ENCODE peak calls at places on chromosome X, in six cellular contexts. A is HepG2, M is WTC11, X is H1, H is K562, F is GM23338. C is an unnamed sample.

GRCh38 chrX:11337292-11338009 is 44.2 kb downstream of the AMELX start:
- DNase-seq in A (no peak), M (no peak), X (no peak), H (no peak), F (no peak), C (no peak)

GRCh38 chrX:31209005-31209612 is 137.3 kb upstream of the FTHL17 start:
- DNase-seq in A (no peak), M (no peak), X (no peak), H (no peak), F (no peak), C (no peak)

GRCh38 chrX:69503228-69503834 is 795 bp upstream of the NALF2 start:
- DNase-seq in A (peak), M (no peak), X (no peak), H (no peak), F (peak), C (no peak)

GRCh38 chrX:123361371-123361770 is 177.3 kb downstream of the GRIA3 start:
- DNase-seq in A (no peak), M (no peak), X (no peak), H (no peak), F (peak), C (no peak)

GRCh38 chrX:48574270-48575266 is at the start of gene RBM3:
- DNase-seq in A (peak), M (peak), X (peak), H (peak), F (peak), C (peak)

GRCh38 chrX:21946925-21947641 is 6.6 kb downstream of the SMS start:
- DNase-seq in A (no peak), M (peak), X (no peak), H (peak), F (peak), C (no peak)

GRCh38 chrX:154056739-154057367 is 37.2 kb upstream of the IRAK1 start:
- DNase-seq in A (peak), M (no peak), X (no peak), H (no peak), F (no peak), C (no peak)

GRCh38 chrX:39311646-39312045 is 510.4 kb downstream of the MID1IP1 start:
- DNase-seq in A (no peak), M (no peak), X (no peak), H (no peak), F (no peak), C (no peak)

GRCh38 chrX:85493821-85494220 is 114.4 kb upstream of the POF1B start:
- DNase-seq in A (no peak), M (no peak), X (no peak), H (no peak), F (no peak), C (no peak)

GRCh38 chrX:31459361-31459760 is 387.5 kb upstream of the FTHL17 start:
- DNase-seq in A (no peak), M (no peak), X (no peak), H (no peak), F (no peak), C (no peak)

GRCh38 chrX:151754641-151755215 is 20.2 kb downstream of the CNGA2 start:
- DNase-seq in A (no peak), M (no peak), X (no peak), H (no peak), F (no peak), C (no peak)

GRCh38 chrX:134721766-134722532 is 63.7 kb upstream of the PLAC1 start:
- DNase-seq in A (no peak), M (no peak), X (no peak), H (no peak), F (no peak), C (no peak)

GRCh38 chrX:71619193-71619592 is 882 bp upstream of the CXCR3 start:
- DNase-seq in A (no peak), M (no peak), X (no peak), H (no peak), F (no peak), C (no peak)

GRCh38 chrX:57752866-57753265 is 72.8 kb upstream of the NLRP2B start:
- DNase-seq in A (no peak), M (peak), X (peak), H (no peak), F (peak), C (no peak)
- TF ChIP-seq CREB1 in A (no peak), M (no peak), X (no peak), H (no peak), F (no peak), C (no peak)

GRCh38 chrX:856901-857300 is 226.3 kb downstream of the SHOX start:
- DNase-seq in A (no peak), M (no peak), X (peak), H (no peak), F (no peak), C (no peak)
- TF ChIP-seq CREB1 in A (no peak), M (no peak), X (no peak), H (no peak), F (no peak), C (no peak)

DNA sequence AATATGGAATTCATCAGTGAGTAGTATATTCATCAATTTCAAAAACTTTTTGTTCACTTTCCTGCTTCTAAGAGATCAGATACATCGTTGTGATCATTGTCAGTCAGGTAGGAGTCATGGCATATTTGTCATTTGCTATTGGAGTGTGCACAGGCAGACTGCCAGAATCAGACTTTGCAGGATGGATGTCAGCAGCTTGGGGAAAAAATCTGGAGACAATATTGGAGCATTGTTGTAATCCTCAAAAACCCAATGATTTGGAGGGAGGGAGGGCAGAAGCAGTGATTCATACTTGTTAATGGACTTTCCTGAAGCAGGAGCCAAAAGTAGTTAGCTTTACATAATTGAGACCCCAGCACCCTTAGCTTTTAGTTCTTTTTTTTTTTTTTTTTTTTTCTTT is 59.6 kb upstream of the DRP2 start:
- DNase-seq in A (no peak), M (no peak), X (no peak), H (no peak), F (no peak), C (no peak)
- TF ChIP-seq CREB1 in A (no peak), M (no peak), X (no peak), H (no peak), F (no peak), C (no peak)

DNA sequence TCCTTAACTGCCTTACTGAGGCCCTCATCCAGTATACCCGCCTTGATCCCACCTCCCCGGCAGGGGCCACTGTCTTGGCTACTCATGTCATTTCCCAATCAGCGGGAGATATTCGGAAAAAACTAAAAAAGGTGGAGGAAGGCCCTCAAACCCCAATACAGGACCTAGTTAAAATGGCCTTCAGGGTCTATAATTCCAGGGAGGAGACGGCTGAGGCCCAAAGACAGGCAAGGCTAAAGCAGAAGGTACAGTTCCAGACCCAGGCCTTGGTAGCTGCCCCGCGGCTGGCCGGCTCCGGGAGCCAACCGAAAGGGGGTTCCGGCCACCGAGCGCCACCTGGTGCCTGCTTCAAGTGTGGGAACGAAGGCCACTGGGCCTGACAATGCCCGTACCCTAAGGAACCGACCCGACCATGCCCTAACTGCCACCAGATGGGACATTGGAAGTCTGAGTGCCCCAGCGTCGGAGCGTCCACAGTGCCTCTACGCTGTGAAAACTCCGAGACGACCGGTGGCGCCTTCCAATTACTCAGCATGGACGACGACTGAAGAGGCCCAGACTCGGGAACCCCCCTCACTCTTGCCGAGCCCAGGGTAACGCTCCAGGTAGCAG is 959.6 kb downstream of the RPA4 start:
- DNase-seq in A (no peak), M (no peak), X (no peak), H (peak), F (no peak), C (no peak)
- TF ChIP-seq CREB1 in A (no peak), M (no peak), X (no peak), H (no peak), F (no peak), C (no peak)

GRCh38 chrX:47266643-47267042 is 33.8 kb downstream of the USP11 start:
- DNase-seq in A (no peak), M (no peak), X (no peak), H (no peak), F (no peak), C (no peak)
- TF ChIP-seq CREB1 in A (no peak), M (no peak), X (no peak), H (no peak), F (no peak), C (no peak)

DNA sequence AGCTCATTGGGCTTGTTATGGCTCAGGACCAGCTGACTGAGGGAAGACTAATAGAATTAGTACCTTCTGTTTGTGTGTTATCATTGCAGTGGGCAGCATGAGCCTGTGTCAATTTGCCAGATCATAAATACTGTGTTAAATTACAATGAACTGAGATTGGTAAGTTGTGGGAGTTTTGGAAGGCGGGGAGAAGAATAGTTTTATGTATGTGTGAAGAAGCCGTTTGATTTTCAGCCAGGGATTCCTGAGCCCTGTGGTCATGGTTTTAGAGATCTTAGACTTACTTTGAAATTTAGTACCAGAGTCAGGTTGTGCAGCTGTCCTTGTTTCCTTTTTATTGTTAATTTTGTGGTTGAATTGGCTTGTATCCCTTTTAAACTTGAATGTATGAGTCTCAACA is 66.9 kb downstream of the POLA1 start:
- DNase-seq in A (no peak), M (no peak), X (no peak), H (no peak), F (no peak), C (no peak)
- TF ChIP-seq CREB1 in A (no peak), M (no peak), X (no peak), H (no peak), F (no peak), C (no peak)

DNA sequence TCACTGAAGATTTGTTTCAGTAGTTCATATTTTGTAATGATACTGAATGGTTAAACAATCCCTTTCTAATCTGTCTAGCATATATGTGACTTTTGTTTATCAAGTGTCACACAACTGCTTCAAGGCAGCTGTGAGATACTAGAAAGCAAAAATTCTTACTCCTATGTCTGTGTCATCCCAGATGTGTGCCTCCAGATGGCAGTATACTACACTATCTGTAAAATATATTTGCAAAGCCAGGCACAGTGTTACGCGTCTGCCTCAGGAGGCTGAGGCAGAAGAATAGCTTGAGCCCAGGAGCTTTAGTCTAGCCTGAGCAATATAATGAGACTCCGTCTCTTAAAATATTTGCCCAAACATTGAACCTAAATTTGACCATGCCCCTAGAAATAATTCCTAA is 4.0 kb downstream of the NUDT10 start:
- DNase-seq in A (peak), M (peak), X (no peak), H (peak), F (peak), C (no peak)
- TF ChIP-seq CREB1 in A (no peak), M (no peak), X (no peak), H (no peak), F (no peak), C (no peak)

GRCh38 chrX:19881559-19881958 is 5.8 kb downstream of the SH3KBP1 start:
- DNase-seq in A (no peak), M (no peak), X (no peak), H (no peak), F (no peak), C (no peak)

GRCh38 chrX:19879181-19879580 is 8.2 kb downstream of the SH3KBP1 start:
- DNase-seq in A (no peak), M (no peak), X (no peak), H (peak), F (peak), C (no peak)

GRCh38 chrX:19879742-19880378 is 7.5 kb downstream of the SH3KBP1 start:
- DNase-seq in A (no peak), M (no peak), X (no peak), H (no peak), F (no peak), C (no peak)

GRCh38 chrX:19883878-19884277 is 3.5 kb downstream of the SH3KBP1 start:
- DNase-seq in A (no peak), M (no peak), X (no peak), H (no peak), F (no peak), C (peak)

GRCh38 chrX:19882066-19882775 is 5.2 kb downstream of the SH3KBP1 start:
- DNase-seq in A (no peak), M (no peak), X (no peak), H (no peak), F (no peak), C (no peak)
- TF ChIP-seq CREB1 in A (no peak), M (no peak), X (no peak), H (no peak), F (no peak), C (no peak)

GRCh38 chrX:7514871-7515599 is 327.9 kb upstream of the VCX start:
- DNase-seq in A (no peak), M (no peak), X (no peak), H (no peak), F (peak), C (no peak)
- TF ChIP-seq CREB1 in A (no peak), M (no peak), X (no peak), H (no peak), F (no peak), C (no peak)

C was measured in GM12878.